ENCODE peak calls at places on chromosome 18, in six cellular contexts. X, I, Z, L, H and F are unnamed samples.

GRCh38 chr18:49859006-49859359 is 45.6 kb upstream of the ACAA2 start:
- DNase-seq in Z (no peak), I (no peak), X (no peak), H (no peak), L (no peak), F (no peak)

GRCh38 chr18:5294113-5294617 is 1.4 kb downstream of the ZBTB14 start:
- DNase-seq in H (no peak), X (no peak), L (peak), I (no peak), Z (no peak), F (peak)

GRCh38 chr18:76528477-76529432 is 33.7 kb upstream of the ZNF516 start:
- DNase-seq in X (no peak), H (peak), I (no peak), Z (peak), L (peak), F (no peak)

GRCh38 chr18:49591271-49591670 is 29.4 kb downstream of the LIPG start:
- DNase-seq in L (no peak), H (no peak), Z (no peak), X (no peak), I (no peak), F (no peak)

GRCh38 chr18:68172842-68173549 is 541.9 kb downstream of the TMX3 start:
- DNase-seq in L (no peak), I (no peak), Z (no peak), X (no peak), H (peak), F (no peak)

GRCh38 chr18:37303009-37303408 is 262.6 kb downstream of the CELF4 start:
- DNase-seq in X (no peak), L (no peak), Z (no peak), H (no peak), I (no peak), F (no peak)

GRCh38 chr18:30376515-30376914 is 666.0 kb downstream of the DSC3 start:
- DNase-seq in Z (no peak), H (peak), I (no peak), X (no peak), L (no peak), F (no peak)

GRCh38 chr18:40841473-40841872 is 1113.6 kb upstream of the PIK3C3 start:
- DNase-seq in Z (no peak), I (no peak), X (no peak), L (no peak), H (no peak), F (no peak)

GRCh38 chr18:63520053-63520452 is 22.1 kb upstream of the SERPINB12 start:
- DNase-seq in I (no peak), X (no peak), L (no peak), Z (no peak), H (no peak), F (no peak)

GRCh38 chr18:79918089-79919011 is 33.1 kb downstream of the SLC66A2 start:
- DNase-seq in X (peak), L (no peak), H (no peak), Z (peak), I (peak), F (no peak)

GRCh38 chr18:44590976-44591375 is 89.7 kb upstream of the SETBP1 start:
- DNase-seq in X (no peak), L (no peak), Z (no peak), I (no peak), H (no peak), F (no peak)

GRCh38 chr18:56651771-56652092 is 573 bp downstream of the WDR7 start:
- DNase-seq in I (no peak), Z (no peak), L (no peak), H (no peak), X (no peak), F (no peak)

GRCh38 chr18:31250902-31251301 is 67.1 kb upstream of the DSG1 start:
- DNase-seq in L (no peak), Z (no peak), X (no peak), H (no peak), I (no peak), F (no peak)

GRCh38 chr18:74796928-74797576 is 199.4 kb downstream of the ZNF407 start:
- DNase-seq in H (no peak), Z (no peak), I (no peak), L (no peak), X (no peak), F (no peak)

GRCh38 chr18:11042247-11042646 is 107.1 kb downstream of the PIEZO2 start:
- DNase-seq in I (no peak), X (no peak), H (no peak), L (no peak), Z (no peak), F (no peak)

GRCh38 chr18:44130365-44130942 is 550.2 kb upstream of the SETBP1 start:
- DNase-seq in I (no peak), X (no peak), H (peak), Z (no peak), L (no peak), F (no peak)

GRCh38 chr18:32919799-32920198 is 147.0 kb upstream of the KLHL14 start:
- DNase-seq in X (no peak), I (no peak), Z (no peak), H (peak), L (no peak), F (no peak)

GRCh38 chr18:35747894-35748472 is 166.4 kb downstream of the GALNT1 start:
- DNase-seq in X (no peak), L (no peak), Z (no peak), I (no peak), H (peak), F (no peak)

GRCh38 chr18:9683418-9684396 is 24.4 kb upstream of the RAB31 start:
- DNase-seq in H (no peak), X (no peak), I (no peak), L (no peak), Z (no peak), F (no peak)
- H3K4me3 ChIP-seq in H (no peak), X (no peak), I (no peak), L (no peak), Z (no peak), F (no peak)

DNA sequence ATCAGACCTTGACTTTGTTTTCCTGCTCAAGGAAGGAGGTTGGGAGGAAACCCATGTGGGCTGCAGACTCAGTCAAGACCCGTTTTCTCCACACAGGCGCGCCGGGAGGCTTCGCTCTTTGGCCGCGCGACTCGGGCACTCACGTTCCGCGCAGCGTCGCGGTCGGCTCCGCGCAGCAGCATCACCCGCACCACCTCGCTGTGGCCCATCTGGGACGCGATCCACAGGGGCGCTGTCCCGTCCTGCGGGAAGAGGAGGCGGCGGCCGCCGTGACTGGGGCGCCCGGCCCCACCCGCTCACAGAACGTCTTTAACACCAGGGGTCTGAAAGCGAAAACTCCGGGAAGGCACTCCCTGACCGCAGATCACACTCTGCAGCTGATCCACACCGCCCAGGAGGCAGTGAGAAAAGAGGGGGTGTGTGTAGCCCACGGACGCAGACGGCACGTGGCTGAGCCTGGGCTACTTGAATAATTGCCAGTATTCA is 33.1 kb upstream of the NPC1 start:
- DNase-seq in Z (peak), X (no peak), L (no peak), I (peak), H (peak), F (peak)
- TF ChIP-seq CTCF in Z (no peak), X (no peak), L (no peak), I (no peak), H (no peak), F (no peak)

GRCh38 chr18:53687002-53687401 is 537.5 kb downstream of the MBD2 start:
- DNase-seq in H (no peak), L (no peak), Z (no peak), X (no peak), I (no peak), F (no peak)
- H3K27ac ChIP-seq in H (no peak), L (no peak), Z (no peak), X (no peak), I (no peak), F (no peak)

DNA sequence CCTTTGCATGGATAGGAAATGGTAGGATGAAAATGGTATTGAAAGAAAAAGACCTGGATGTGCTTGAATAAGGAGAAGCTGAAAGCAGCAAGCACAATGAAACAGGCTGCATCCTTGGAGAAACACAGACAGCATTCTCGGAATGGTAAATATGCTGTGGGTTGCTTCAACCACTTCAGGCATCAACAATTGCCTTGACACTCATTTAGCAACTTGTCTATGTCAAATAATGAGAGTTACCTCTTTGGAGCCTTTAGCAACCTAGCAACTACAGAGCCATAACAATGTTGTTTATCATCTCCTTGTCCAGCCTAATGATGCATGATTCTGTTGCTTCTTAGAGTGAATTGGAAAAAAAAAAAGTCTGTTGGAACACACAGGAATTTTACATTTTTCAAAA is 410.5 kb downstream of the PIK3C3 start:
- DNase-seq in H (no peak), L (no peak), X (no peak), I (no peak), Z (no peak), F (no peak)
- H3K4me3 ChIP-seq in H (no peak), L (no peak), X (no peak), I (no peak), Z (no peak), F (no peak)